ENCODE peak calls at places on chromosomes 1 and 21, in eight cellular contexts. X is GM23338, B is astrocyte of the spinal cord, Y is GM13977, S is B cell, W is GM12865, Z is AG09309, N is uterus. D is an unnamed sample.

GRCh38 chr1:242129103-242129502 is 130.2 kb upstream of the MAP1LC3C start:
- DNase-seq in X (peak), B (peak), Y (peak), S (no peak), W (peak), Z (no peak), N (no peak), D (no peak)

GRCh38 chr21:33640697-33641338 is 723 bp downstream of the CRYZL1 start:
- DNase-seq in X (peak), B (no peak), Y (no peak), S (no peak), W (peak), Z (no peak), N (peak), D (no peak)

GRCh38 chr1:168623003-168623828 is 46.8 kb downstream of the XCL1 start:
- DNase-seq in X (no peak), B (peak), Y (no peak), S (no peak), W (no peak), Z (peak), N (no peak), D (no peak)

GRCh38 chr1:40312238-40313205 is 4.6 kb downstream of the COL9A2 start:
- DNase-seq in X (no peak), B (no peak), Y (peak), S (peak), W (peak), Z (no peak), N (no peak), D (peak)

GRCh38 chr21:38950388-38951094 is 144.8 kb downstream of the ETS2 start:
- DNase-seq in X (no peak), B (no peak), Y (no peak), S (no peak), W (no peak), Z (peak), N (peak), D (no peak)

GRCh38 chr1:156006666-156007376 is 13.9 kb downstream of the SSR2 start:
- DNase-seq in X (peak), B (no peak), Y (no peak), S (no peak), W (no peak), Z (no peak), N (no peak), D (no peak)

GRCh38 chr1:21490774-21491482 is 18.3 kb upstream of the ALPL start:
- DNase-seq in X (peak), B (peak), Y (no peak), S (no peak), W (peak), Z (peak), N (no peak), D (no peak)

GRCh38 chr21:27423073-27423472 is 456.2 kb upstream of the ADAMTS5 start:
- DNase-seq in X (no peak), B (peak), Y (no peak), S (no peak), W (no peak), Z (peak), N (peak), D (no peak)

GRCh38 chr1:29554208-29554778 is 318.0 kb downstream of the PTPRU start:
- DNase-seq in X (no peak), B (no peak), Y (no peak), S (no peak), W (no peak), Z (no peak), N (no peak), D (no peak)

GRCh38 chr1:20183876-20184275 is 2.0 kb upstream of the UBXN10 start:
- DNase-seq in X (no peak), B (no peak), Y (no peak), S (no peak), W (no peak), Z (no peak), N (peak), D (no peak)

GRCh38 chr1:154239491-154239890 is 18.7 kb downstream of the UBAP2L start:
- DNase-seq in X (no peak), B (no peak), Y (no peak), S (no peak), W (no peak), Z (no peak), N (no peak), D (no peak)

GRCh38 chr1:194252189-194252588 is 1065.8 kb upstream of the B3GALT2 start:
- DNase-seq in X (no peak), B (no peak), Y (no peak), S (no peak), W (no peak), Z (no peak), N (no peak), D (no peak)

GRCh38 chr1:234565132-234565531 is 44.8 kb downstream of the IRF2BP2 start:
- DNase-seq in X (no peak), B (no peak), Y (no peak), S (no peak), W (no peak), Z (no peak), N (no peak), D (no peak)

GRCh38 chr1:53781654-53782053 is 42.7 kb upstream of the GLIS1 start:
- DNase-seq in X (no peak), B (peak), Y (no peak), S (no peak), W (no peak), Z (no peak), N (no peak), D (no peak)

GRCh38 chr1:100404816-100405215 is 52.5 kb downstream of the CDC14A start:
- DNase-seq in X (no peak), B (no peak), Y (no peak), S (no peak), W (no peak), Z (no peak), N (no peak), D (no peak)

GRCh38 chr1:203563291-203563690 is 63.3 kb upstream of the ATP2B4 start:
- DNase-seq in X (no peak), B (no peak), Y (no peak), S (no peak), W (no peak), Z (no peak), N (no peak), D (no peak)

GRCh38 chr21:27756191-27756590 is 789.3 kb upstream of the ADAMTS5 start:
- DNase-seq in X (no peak), B (no peak), Y (no peak), S (no peak), W (no peak), Z (no peak), N (no peak), D (no peak)

GRCh38 chr1:199667079-199667478 is 360.4 kb upstream of the NR5A2 start:
- DNase-seq in X (no peak), B (no peak), Y (no peak), S (no peak), W (peak), Z (no peak), N (no peak), D (no peak)

GRCh38 chr21:42674351-42674940 is 21.0 kb downstream of the PDE9A start:
- DNase-seq in X (peak), B (no peak), Y (no peak), S (no peak), W (no peak), Z (no peak), N (peak), D (no peak)

GRCh38 chr1:228792601-228793000 is 57.3 kb downstream of the RHOU start:
- DNase-seq in X (no peak), B (no peak), Y (no peak), S (no peak), W (no peak), Z (no peak), N (no peak), D (no peak)

GRCh38 chr1:228795578-228795977 is 60.3 kb downstream of the RHOU start:
- DNase-seq in X (no peak), B (no peak), Y (no peak), S (no peak), W (no peak), Z (no peak), N (peak), D (no peak)

GRCh38 chr1:228794810-228795209 is 59.5 kb downstream of the RHOU start:
- DNase-seq in X (no peak), B (no peak), Y (peak), S (no peak), W (peak), Z (no peak), N (no peak), D (no peak)

GRCh38 chr1:228793032-228793431 is 57.8 kb downstream of the RHOU start:
- DNase-seq in X (no peak), B (no peak), Y (no peak), S (no peak), W (no peak), Z (no peak), N (no peak), D (no peak)

DNA sequence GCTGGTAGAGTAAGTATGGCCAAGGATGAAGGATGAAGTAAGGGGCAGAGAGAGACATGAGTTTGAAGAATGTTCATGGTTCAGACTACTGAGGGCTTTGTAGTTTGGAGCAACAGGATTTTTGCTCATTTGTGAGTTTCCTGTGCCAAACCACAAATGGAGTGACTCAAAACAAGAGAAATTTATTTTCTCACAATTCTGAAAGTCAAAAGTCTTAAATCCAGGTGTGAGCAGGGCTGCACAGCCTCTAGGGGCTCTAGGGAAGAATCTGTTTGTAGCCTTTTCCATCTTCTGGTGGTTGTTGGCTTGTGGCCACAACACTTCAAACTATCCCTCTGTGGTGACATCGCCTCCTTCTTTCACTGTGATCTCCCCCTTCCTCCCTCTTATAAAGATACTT is 58.9 kb downstream of the RHOU start:
- DNase-seq in X (no peak), B (peak), Y (no peak), S (no peak), W (peak), Z (no peak), N (no peak), D (peak)
- TF ChIP-seq CTCF in X (no peak), B (no peak), Y (no peak), S (no peak), W (no peak), Z (no peak), N (no peak), D (no peak)

DNA sequence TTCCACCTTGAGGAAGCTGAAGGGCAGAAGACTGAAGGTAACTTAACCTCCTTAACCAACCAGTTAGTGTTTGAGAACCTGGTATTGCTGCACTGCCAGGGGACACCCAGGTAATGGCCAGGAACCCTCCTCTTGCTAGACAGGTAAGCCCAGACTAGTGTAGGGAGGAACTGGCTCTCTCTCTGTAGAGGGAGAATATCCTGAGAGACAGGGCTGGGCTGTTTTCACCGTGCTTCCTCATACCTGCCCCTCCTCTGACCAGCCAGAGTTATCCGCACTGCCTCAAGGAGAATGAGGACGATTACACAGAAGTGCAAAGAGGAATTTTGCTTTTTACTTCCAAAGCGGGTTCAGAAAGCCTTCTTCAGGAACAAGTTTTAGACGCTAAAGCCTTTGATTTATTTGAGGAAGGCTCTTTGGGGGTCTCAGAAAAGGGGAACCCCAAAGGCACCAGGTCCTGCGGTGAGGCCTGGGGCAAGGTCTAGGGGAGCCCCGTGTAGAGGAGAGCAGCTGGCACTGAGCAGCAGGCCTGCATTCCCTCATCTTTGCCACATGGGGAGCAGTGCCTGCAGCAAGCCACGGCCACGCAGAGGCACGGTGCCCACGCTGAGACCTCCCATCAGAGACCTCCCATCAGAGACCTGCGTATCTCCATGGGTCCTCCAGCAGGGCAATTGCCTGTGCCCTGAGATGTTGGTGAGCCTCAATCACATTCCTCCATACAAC is 13.5 kb downstream of the GNG4 start:
- DNase-seq in X (no peak), B (no peak), Y (no peak), S (no peak), W (no peak), Z (no peak), N (no peak), D (no peak)
- TF ChIP-seq CTCF in X (no peak), B (no peak), Y (no peak), S (no peak), W (no peak), Z (no peak), N (no peak), D (peak)

DNA sequence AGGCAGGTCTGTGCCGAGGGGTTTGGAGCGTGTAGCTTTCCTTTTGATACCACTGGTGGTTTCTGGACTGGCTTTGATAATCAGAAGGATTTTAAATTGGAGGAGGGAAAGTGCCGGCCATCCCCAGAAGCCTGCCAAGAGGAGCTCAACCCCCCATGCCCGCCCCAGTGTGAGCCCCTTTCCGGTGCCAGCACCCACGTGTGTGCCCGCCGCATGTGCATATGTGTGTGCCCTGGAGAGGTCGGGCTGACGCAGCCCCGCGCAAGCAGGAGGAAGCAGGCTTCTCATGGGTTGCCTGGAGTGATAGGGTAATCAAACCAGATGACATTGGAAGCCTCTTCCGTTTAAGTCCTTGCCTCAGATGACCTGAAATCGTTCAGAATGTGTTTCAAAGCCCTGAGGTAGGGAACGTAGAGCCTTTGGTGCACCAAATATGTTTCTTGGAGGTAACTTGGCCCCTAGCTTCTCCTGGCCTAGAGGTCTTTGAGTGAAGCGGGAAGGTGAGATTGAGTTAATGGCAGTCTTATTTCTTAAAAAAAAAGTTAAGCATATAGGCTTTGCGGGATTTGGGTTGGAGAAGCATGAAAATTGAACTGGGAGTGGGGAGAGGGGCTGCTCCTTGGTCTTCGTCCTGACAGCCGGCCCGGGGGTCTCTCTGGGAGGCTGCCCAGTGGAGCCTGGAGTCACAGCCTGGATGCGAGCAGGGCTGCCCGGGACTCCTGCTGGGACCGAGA is 34.1 kb upstream of the ARHGEF16 start:
- DNase-seq in X (no peak), B (no peak), Y (no peak), S (no peak), W (no peak), Z (no peak), N (no peak), D (no peak)
- TF ChIP-seq CTCF in X (no peak), B (no peak), Y (no peak), S (no peak), W (no peak), Z (no peak), N (no peak), D (no peak)

DNA sequence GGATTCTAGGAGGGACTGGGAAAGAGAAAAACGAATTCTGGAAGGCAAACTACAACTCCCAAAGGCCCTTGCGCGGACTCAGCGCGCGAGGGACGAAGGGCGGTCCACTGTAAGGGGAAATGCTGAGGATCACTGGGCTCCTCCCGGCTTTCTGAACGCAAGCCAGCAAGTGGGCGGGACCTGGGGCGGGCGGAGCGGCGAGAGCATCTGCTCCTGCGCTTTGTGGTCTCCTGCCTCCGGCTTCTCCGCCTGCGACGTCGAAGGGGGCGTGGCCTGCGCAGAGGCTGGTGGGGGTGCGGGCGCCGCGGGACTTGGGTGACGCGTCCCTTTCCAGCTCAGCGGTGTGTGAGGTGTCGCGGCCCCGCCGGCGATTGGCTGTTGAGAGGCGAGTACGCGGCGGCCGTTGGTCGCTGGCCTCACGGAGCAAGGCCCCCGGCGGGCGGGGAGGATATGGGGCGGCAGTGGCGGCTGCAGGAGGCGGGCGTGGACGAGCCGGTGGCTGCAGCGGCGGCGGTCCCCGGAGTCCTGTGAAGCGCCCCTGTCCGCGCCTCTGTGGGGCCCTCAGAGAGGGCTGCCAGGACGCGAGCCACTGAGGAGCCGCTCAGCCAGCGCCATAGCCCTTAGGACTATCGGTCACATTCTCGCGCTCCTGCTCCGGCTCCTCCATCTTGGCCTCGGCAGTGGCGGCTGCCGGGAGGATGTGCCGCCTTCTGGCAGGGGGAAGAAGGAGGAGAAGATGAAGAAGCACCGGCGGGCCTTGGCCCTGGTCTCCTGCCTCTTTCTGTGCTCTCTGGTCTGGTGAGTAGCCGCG is at the start of gene SUCO:
- DNase-seq in X (peak), B (peak), Y (peak), S (peak), W (peak), Z (peak), N (peak), D (peak)
- TF ChIP-seq CTCF in X (no peak), B (no peak), Y (no peak), S (peak), W (no peak), Z (no peak), N (no peak), D (peak)

DNA sequence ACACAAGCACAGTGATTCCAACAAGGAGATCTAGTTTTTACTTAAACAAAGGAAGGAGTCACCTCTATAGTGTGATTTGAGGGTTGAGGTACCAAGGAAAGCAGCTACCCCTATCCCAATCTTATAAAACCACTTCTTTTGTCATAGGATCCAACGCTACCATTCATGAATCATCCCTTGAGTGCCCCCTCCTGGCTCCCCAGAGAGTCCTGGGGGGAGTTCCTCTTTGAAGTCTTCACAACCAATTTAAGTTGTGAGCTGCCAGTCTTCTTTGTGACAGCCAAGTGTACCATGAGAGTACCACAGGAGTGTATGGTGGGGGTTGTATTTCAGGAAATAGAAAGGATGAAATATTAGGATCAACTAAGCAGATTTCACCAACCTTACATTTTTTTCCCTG is 39.1 kb upstream of the NHLH2 start:
- DNase-seq in X (peak), B (no peak), Y (no peak), S (no peak), W (no peak), Z (no peak), N (no peak), D (no peak)
- TF ChIP-seq CTCF in X (peak), B (no peak), Y (no peak), S (no peak), W (peak), Z (no peak), N (no peak), D (peak)

DNA sequence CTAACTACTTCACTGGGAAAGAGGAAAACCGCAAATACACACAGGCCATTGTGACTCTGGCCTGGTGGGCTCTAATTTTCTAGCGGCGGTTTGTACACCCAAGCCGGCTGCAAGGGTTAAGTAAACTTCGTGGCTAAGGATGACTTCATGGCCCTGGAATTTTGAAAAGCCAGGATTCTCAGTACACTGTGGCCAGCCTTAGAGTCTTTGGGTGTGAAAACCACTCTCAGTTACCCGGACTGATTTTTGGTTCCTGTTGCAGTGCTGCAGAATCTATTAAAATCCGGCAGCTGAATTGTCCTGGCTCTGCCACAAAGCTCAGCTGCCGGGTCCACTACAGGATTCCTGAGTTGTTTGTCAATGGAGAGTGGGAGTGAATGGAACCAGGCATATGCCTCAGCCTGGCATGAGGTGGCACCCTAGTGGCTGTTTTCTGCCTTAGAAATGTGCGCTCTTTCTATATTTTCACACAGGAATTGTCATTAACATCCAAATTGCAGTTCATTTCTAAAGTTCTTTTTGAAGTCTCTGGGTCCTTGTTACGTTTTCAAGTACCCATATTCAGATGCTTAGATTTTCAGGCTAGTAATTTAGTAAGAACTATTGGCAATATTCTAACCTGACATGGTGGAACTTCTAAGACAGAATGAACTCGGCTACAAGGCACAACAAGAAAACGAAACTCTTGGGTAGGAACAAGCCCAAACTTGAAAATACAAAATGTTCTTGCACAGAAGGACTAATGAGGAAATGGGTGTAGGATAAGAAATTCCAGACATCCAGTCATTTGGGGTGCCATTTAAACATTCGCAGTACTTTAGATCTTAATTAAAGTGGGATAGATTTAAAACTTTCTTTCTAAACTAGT is 255.9 kb downstream of the NFIA start:
- DNase-seq in X (peak), B (peak), Y (no peak), S (no peak), W (no peak), Z (peak), N (peak), D (no peak)
- TF ChIP-seq CTCF in X (peak), B (peak), Y (peak), S (no peak), W (peak), Z (peak), N (peak), D (peak)

D was measured in GM06990.